ENCODE peak calls at places on chromosomes 3 and 15, in eight cellular contexts. One of them, this sample, is unnamed. For H3K4me1, the result is how much of the 10 kb centered on the place peaks cover.

GRCh38 chr3:70245746-70246525 is 66.5 kb downstream of the MDFIC2 start:
- DNase-seq in suprapubic skin: no peak
- DNase-seq in body of pancreas: no peak
- DNase-seq in esophagus squamous epithelium: no peak
- DNase-seq in uterus: no peak
- DNase-seq in CD8-positive, alpha-beta memory T cell: no peak
- DNase-seq in astrocyte: no peak
- DNase-seq in colonic mucosa: no peak
- DNase-seq in this sample: no peak

GRCh38 chr3:183502782-183503181 is 52.7 kb downstream of the KLHL6 start:
- DNase-seq in astrocyte: no peak
- DNase-seq in CD8-positive, alpha-beta memory T cell: no peak
- DNase-seq in suprapubic skin: peak
- DNase-seq in uterus: no peak
- DNase-seq in body of pancreas: no peak
- DNase-seq in esophagus squamous epithelium: no peak
- DNase-seq in colonic mucosa: no peak
- DNase-seq in this sample: no peak

GRCh38 chr3:36907911-36908646 is 36.8 kb downstream of the TRANK1 start:
- DNase-seq in body of pancreas: peak
- DNase-seq in astrocyte: peak
- DNase-seq in CD8-positive, alpha-beta memory T cell: peak
- DNase-seq in colonic mucosa: peak
- DNase-seq in uterus: peak
- DNase-seq in esophagus squamous epithelium: no peak
- DNase-seq in suprapubic skin: no peak
- DNase-seq in this sample: peak

GRCh38 chr15:52021128-52021671 is 2.2 kb downstream of the MAPK6 start:
- DNase-seq in suprapubic skin: no peak
- DNase-seq in uterus: peak
- DNase-seq in esophagus squamous epithelium: no peak
- DNase-seq in body of pancreas: peak
- DNase-seq in colonic mucosa: peak
- DNase-seq in CD8-positive, alpha-beta memory T cell: peak
- DNase-seq in astrocyte: peak
- DNase-seq in this sample: peak

GRCh38 chr3:88988906-88989305 is 118.5 kb upstream of the EPHA3 start:
- DNase-seq in suprapubic skin: no peak
- DNase-seq in colonic mucosa: no peak
- DNase-seq in esophagus squamous epithelium: no peak
- DNase-seq in uterus: no peak
- DNase-seq in astrocyte: no peak
- DNase-seq in CD8-positive, alpha-beta memory T cell: no peak
- DNase-seq in body of pancreas: no peak
- DNase-seq in this sample: no peak

GRCh38 chr3:46546896-46547440 is 19.1 kb downstream of the LRRC2 start:
- DNase-seq in colonic mucosa: no peak
- DNase-seq in body of pancreas: no peak
- DNase-seq in astrocyte: no peak
- DNase-seq in uterus: no peak
- DNase-seq in esophagus squamous epithelium: no peak
- DNase-seq in suprapubic skin: peak
- DNase-seq in CD8-positive, alpha-beta memory T cell: no peak
- DNase-seq in this sample: no peak

GRCh38 chr3:120064641-120065040 is 29.6 kb downstream of the GSK3B start:
- DNase-seq in suprapubic skin: no peak
- DNase-seq in body of pancreas: no peak
- DNase-seq in colonic mucosa: no peak
- DNase-seq in astrocyte: no peak
- DNase-seq in esophagus squamous epithelium: no peak
- DNase-seq in uterus: no peak
- DNase-seq in CD8-positive, alpha-beta memory T cell: no peak
- DNase-seq in this sample: no peak

GRCh38 chr3:50410593-50411139 is 51.3 kb upstream of the TMEM115 start:
- DNase-seq in CD8-positive, alpha-beta memory T cell: no peak
- DNase-seq in esophagus squamous epithelium: no peak
- DNase-seq in body of pancreas: no peak
- DNase-seq in colonic mucosa: no peak
- DNase-seq in uterus: no peak
- DNase-seq in astrocyte: no peak
- DNase-seq in suprapubic skin: no peak
- DNase-seq in this sample: no peak

GRCh38 chr15:76033438-76033837 is 21.2 kb upstream of the NRG4 start:
- DNase-seq in astrocyte: no peak
- DNase-seq in body of pancreas: no peak
- DNase-seq in esophagus squamous epithelium: no peak
- DNase-seq in CD8-positive, alpha-beta memory T cell: no peak
- DNase-seq in colonic mucosa: no peak
- DNase-seq in suprapubic skin: no peak
- DNase-seq in uterus: no peak
- DNase-seq in this sample: no peak

GRCh38 chr15:89149501-89150101 is 61.3 kb downstream of the ABHD2 start:
- DNase-seq in CD8-positive, alpha-beta memory T cell: no peak
- DNase-seq in astrocyte: no peak
- DNase-seq in esophagus squamous epithelium: no peak
- DNase-seq in suprapubic skin: no peak
- DNase-seq in uterus: no peak
- DNase-seq in body of pancreas: no peak
- DNase-seq in colonic mucosa: no peak
- DNase-seq in this sample: no peak

GRCh38 chr3:197365621-197366020 is 67.2 kb upstream of the DLG1 start:
- DNase-seq in colonic mucosa: no peak
- DNase-seq in body of pancreas: no peak
- DNase-seq in esophagus squamous epithelium: no peak
- DNase-seq in suprapubic skin: no peak
- DNase-seq in astrocyte: no peak
- DNase-seq in uterus: no peak
- DNase-seq in CD8-positive, alpha-beta memory T cell: no peak
- DNase-seq in this sample: no peak

GRCh38 chr3:50154840-50155490 is at the start of gene SEMA3F:
- DNase-seq in suprapubic skin: no peak
- DNase-seq in colonic mucosa: peak
- DNase-seq in uterus: peak
- DNase-seq in body of pancreas: peak
- DNase-seq in astrocyte: peak
- DNase-seq in esophagus squamous epithelium: no peak
- DNase-seq in CD8-positive, alpha-beta memory T cell: peak
- DNase-seq in this sample: no peak

GRCh38 chr3:18739098-18739431 is 313.9 kb upstream of the SATB1 start:
- DNase-seq in astrocyte: no peak
- DNase-seq in body of pancreas: no peak
- DNase-seq in suprapubic skin: no peak
- DNase-seq in uterus: no peak
- DNase-seq in CD8-positive, alpha-beta memory T cell: no peak
- DNase-seq in colonic mucosa: no peak
- DNase-seq in esophagus squamous epithelium: no peak
- DNase-seq in this sample: no peak
- H3K4me1 ChIP-seq in astrocyte: under half
- H3K4me1 ChIP-seq in body of pancreas: under half
- H3K4me1 ChIP-seq in suprapubic skin: under half
- H3K4me1 ChIP-seq in uterus: under half
- H3K4me1 ChIP-seq in CD8-positive, alpha-beta memory T cell: half or more
- H3K4me1 ChIP-seq in colonic mucosa: under half
- H3K4me1 ChIP-seq in esophagus squamous epithelium: under half
- H3K4me1 ChIP-seq in this sample: under half

DNA sequence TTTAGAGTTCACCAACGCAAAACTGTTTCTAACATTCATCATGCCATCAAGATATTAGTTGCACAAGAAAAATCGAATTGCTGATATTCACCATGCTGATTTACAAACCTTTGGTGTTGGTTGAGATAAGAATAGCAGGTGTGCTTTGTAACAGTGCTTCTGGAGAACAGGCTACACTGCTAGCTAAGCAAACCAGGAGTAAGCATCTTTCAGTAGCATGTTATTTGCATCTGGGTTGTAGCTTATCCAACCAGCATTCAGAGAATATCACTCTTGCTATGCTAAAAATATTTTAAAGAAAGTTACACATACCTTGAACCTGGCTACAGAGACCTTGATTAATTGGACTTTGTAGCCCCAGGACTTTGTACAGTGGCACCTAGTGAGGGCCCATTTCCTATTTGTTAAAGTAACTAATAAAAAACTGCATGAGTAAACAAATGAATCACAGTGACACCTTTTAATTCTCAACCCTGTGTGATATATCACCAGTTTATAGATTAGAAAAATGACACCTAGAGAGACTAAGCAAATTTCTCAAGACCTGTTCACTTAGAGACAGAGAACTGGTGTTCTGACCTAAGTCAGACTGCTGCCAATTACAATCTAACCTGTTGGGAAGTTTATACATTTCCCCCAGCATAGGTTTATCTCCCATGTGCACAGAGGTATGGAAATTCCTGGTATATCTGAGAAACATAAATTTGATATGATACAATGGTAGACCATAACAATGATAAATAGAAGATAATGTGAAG is 435.5 kb upstream of the TGFBR2 start:
- DNase-seq in uterus: no peak
- DNase-seq in esophagus squamous epithelium: no peak
- DNase-seq in astrocyte: no peak
- DNase-seq in body of pancreas: no peak
- DNase-seq in colonic mucosa: no peak
- DNase-seq in suprapubic skin: no peak
- DNase-seq in CD8-positive, alpha-beta memory T cell: no peak
- DNase-seq in this sample: no peak
- H3K4me3 ChIP-seq in uterus: no peak
- H3K4me3 ChIP-seq in esophagus squamous epithelium: no peak
- H3K4me3 ChIP-seq in astrocyte: no peak
- H3K4me3 ChIP-seq in body of pancreas: no peak
- H3K4me3 ChIP-seq in colonic mucosa: no peak
- H3K4me3 ChIP-seq in suprapubic skin: no peak
- H3K4me3 ChIP-seq in CD8-positive, alpha-beta memory T cell: no peak
- H3K4me3 ChIP-seq in this sample: no peak

DNA sequence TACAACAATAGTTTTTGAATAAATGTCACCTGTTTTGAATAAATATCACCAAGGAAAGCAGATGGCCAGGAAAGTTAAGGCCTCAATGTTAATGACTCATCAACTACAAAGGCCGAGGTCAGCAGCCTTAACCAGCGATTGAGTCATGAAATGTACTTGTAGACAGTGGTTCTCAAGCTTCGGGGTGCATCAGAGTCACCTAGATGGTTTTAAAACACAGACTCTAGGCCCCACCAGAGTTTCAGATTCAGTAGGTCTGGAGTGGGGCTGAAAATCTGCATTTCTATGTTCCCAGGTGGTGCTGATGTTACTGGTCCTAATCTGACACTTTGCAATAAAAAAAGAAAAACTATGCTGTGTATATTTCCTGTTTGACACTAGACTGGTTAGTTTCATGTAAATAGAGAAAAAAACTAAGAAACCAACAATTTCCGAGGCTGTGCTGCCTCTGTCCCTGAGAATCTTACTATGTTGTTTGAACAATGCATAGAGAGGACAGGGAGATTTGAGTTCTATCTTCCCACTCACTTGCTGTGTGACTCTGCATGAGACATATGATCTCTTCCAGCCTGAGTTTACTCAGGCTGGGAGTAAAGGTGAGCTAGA is 9.8 kb downstream of the RAB27A start:
- DNase-seq in colonic mucosa: no peak
- DNase-seq in body of pancreas: peak
- DNase-seq in astrocyte: peak
- DNase-seq in suprapubic skin: no peak
- DNase-seq in esophagus squamous epithelium: no peak
- DNase-seq in uterus: peak
- DNase-seq in CD8-positive, alpha-beta memory T cell: peak
- DNase-seq in this sample: peak
- H3K4me1 ChIP-seq in colonic mucosa: under half
- H3K4me1 ChIP-seq in body of pancreas: under half
- H3K4me1 ChIP-seq in astrocyte: under half
- H3K4me1 ChIP-seq in suprapubic skin: under half
- H3K4me1 ChIP-seq in esophagus squamous epithelium: under half
- H3K4me1 ChIP-seq in uterus: under half
- H3K4me1 ChIP-seq in CD8-positive, alpha-beta memory T cell: half or more
- H3K4me1 ChIP-seq in this sample: under half

DNA sequence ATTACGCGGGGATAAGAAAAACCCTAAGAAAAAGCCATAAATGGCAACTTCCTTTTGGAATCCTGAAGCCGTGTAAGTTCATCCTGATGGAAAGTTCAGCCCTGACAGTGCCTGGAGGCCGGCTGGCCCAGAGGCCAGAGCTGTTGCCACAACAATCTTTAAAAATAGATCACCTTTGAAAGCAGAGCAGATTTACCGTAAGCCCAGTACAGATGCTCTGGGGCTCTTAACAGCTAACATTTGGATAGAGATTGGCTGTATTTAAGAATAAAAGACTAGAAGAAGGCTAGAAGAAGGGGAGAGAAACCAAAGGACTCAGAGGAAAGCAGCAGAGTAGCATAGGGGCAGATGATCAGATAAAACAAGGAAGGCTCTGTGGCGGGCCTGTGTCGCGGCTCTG is 69.7 kb downstream of the SYNM start:
- DNase-seq in body of pancreas: no peak
- DNase-seq in uterus: no peak
- DNase-seq in CD8-positive, alpha-beta memory T cell: no peak
- DNase-seq in suprapubic skin: no peak
- DNase-seq in astrocyte: no peak
- DNase-seq in colonic mucosa: no peak
- DNase-seq in esophagus squamous epithelium: no peak
- DNase-seq in this sample: no peak
- H3K4me3 ChIP-seq in body of pancreas: no peak
- H3K4me3 ChIP-seq in uterus: no peak
- H3K4me3 ChIP-seq in CD8-positive, alpha-beta memory T cell: no peak
- H3K4me3 ChIP-seq in suprapubic skin: no peak
- H3K4me3 ChIP-seq in astrocyte: no peak
- H3K4me3 ChIP-seq in colonic mucosa: no peak
- H3K4me3 ChIP-seq in esophagus squamous epithelium: no peak
- H3K4me3 ChIP-seq in this sample: no peak

This sample was measured in DND-41.